ENCODE peak calls at places on chromosomes 13 and 19, in four cellular contexts. X is astrocyte, J is ascending aorta, P is adipocyte. Q is an unnamed sample.

GRCh38 chr19:33054623-33055022 is 10.1 kb downstream of the RHPN2 start:
- DNase-seq in P (no peak), X (no peak), J (no peak), Q (no peak)

GRCh38 chr13:99975626-99976025 is 4.1 kb upstream of the ZIC5 start:
- DNase-seq in J (no peak), X (no peak), P (no peak), Q (no peak)

GRCh38 chr19:55552620-55553019 is 7.3 kb upstream of the SBK3 start:
- DNase-seq in P (peak), J (no peak), X (peak), Q (no peak)

GRCh38 chr13:40371531-40372125 is 294.8 kb downstream of the FOXO1 start:
- DNase-seq in X (no peak), P (no peak), J (no peak), Q (no peak)

GRCh38 chr13:22063416-22064124 is 392.7 kb downstream of the FGF9 start:
- DNase-seq in X (no peak), P (no peak), J (no peak), Q (no peak)

GRCh38 chr13:113157206-113157928 is 1.1 kb upstream of the PROZ start:
- DNase-seq in P (no peak), X (no peak), J (peak), Q (no peak)

GRCh38 chr19:12995596-12996541 is 594 bp downstream of the NFIX start:
- DNase-seq in P (peak), J (peak), X (no peak), Q (peak)

GRCh38 chr19:34253711-34254551 is 423 bp upstream of the GARRE1 start:
- DNase-seq in J (peak), X (no peak), P (no peak), Q (peak)

GRCh38 chr13:27853871-27854270 is 61.6 kb downstream of the GSX1 start:
- DNase-seq in P (no peak), X (no peak), J (no peak), Q (no peak)

GRCh38 chr19:2812414-2813234 is 7.0 kb upstream of the ZNF554 start:
- DNase-seq in P (no peak), J (no peak), X (no peak), Q (no peak)

GRCh38 chr19:771332-771785 is 20.4 kb downstream of the MISP start:
- DNase-seq in P (peak), J (no peak), X (peak), Q (peak)

GRCh38 chr19:3121396-3121795 is 14.4 kb upstream of the GNA15 start:
- DNase-seq in J (no peak), P (no peak), X (no peak), Q (no peak)

GRCh38 chr13:20565120-20565736 is 1.7 kb upstream of the IFT88 start:
- DNase-seq in P (no peak), X (no peak), J (no peak), Q (no peak)

GRCh38 chr19:5036733-5037681 is 68.1 kb downstream of the KDM4B start:
- DNase-seq in P (peak), X (peak), J (no peak), Q (no peak)

GRCh38 chr13:94660695-94661324 is 51.5 kb downstream of the SOX21 start:
- DNase-seq in J (no peak), X (peak), P (peak), Q (peak)

GRCh38 chr19:50796128-50796633 is 6.0 kb downstream of the ACP4 start:
- DNase-seq in J (no peak), X (no peak), P (no peak), Q (peak)

GRCh38 chr13:114146629-114147028 is 14.2 kb upstream of the RASA3 start:
- DNase-seq in P (no peak), X (no peak), J (no peak), Q (no peak)

GRCh38 chr13:36965767-36966166 is 33.4 kb downstream of the ALG5 start:
- DNase-seq in P (peak), J (no peak), X (peak), Q (peak)

GRCh38 chr19:38698225-38699026 is 45.8 kb downstream of the CAPN12 start:
- DNase-seq in X (no peak), P (no peak), J (no peak), Q (no peak)

GRCh38 chr19:6739884-6740588 is 556 bp downstream of the TRIP10 start:
- DNase-seq in X (no peak), J (no peak), P (peak), Q (peak)

GRCh38 chr19:14059093-14059480 is 2.8 kb downstream of the PALM3 start:
- DNase-seq in J (no peak), P (peak), X (no peak), Q (no peak)

GRCh38 chr13:93786846-93787245 is 560.2 kb downstream of the GPC6 start:
- DNase-seq in P (peak), X (no peak), J (no peak), Q (no peak)

GRCh38 chr13:113548171-113548641 is 36.3 kb upstream of the TFDP1 start:
- DNase-seq in X (peak), J (peak), P (no peak), Q (no peak)

GRCh38 chr13:21039097-21039800 is 22.1 kb downstream of the LATS2 start:
- DNase-seq in J (no peak), P (no peak), X (no peak), Q (peak)

GRCh38 chr19:10292789-10293636 is 3.3 kb downstream of the ICAM5 start:
- DNase-seq in P (no peak), X (no peak), J (no peak), Q (no peak)

GRCh38 chr19:46728208-46728607 is 11.3 kb upstream of the PRKD2 start:
- DNase-seq in X (no peak), P (no peak), J (no peak), Q (no peak)

GRCh38 chr13:104984296-104984818 is 1551.1 kb downstream of the EFNB2 start:
- DNase-seq in X (peak), J (no peak), P (peak), Q (peak)

GRCh38 chr13:33256148-33256547 is 29.4 kb downstream of the STARD13 start:
- DNase-seq in P (no peak), X (no peak), J (no peak), Q (no peak)

GRCh38 chr19:47112166-47112663 is 1.4 kb downstream of the ZC3H4 start:
- DNase-seq in X (peak), J (peak), P (peak), Q (peak)

GRCh38 chr13:20945952-20946383 is 43.4 kb upstream of the XPO4 start:
- DNase-seq in P (no peak), J (peak), X (no peak), Q (peak)

GRCh38 chr13:95948646-95949045 is 104.6 kb downstream of the UGGT2 start:
- DNase-seq in X (peak), J (no peak), P (no peak), Q (peak)

GRCh38 chr13:28754698-28755545 is 36.2 kb upstream of the SLC46A3 start:
- DNase-seq in X (no peak), J (no peak), P (no peak), Q (peak)

GRCh38 chr19:10019246-10019645 is 6.0 kb downstream of the RDH8 start:
- DNase-seq in X (no peak), J (no peak), P (no peak), Q (no peak)

GRCh38 chr13:90447735-90448103 is 899.8 kb upstream of the MIR17HG start:
- DNase-seq in P (peak), J (no peak), X (peak), Q (no peak)

GRCh38 chr13:79481685-79482052 is 714 bp downstream of the NDFIP2 start:
- DNase-seq in P (peak), J (no peak), X (no peak), Q (peak)

GRCh38 chr19:11578342-11579142 is 1.1 kb upstream of the ACP5 start:
- DNase-seq in P (no peak), X (no peak), J (no peak), Q (peak)

GRCh38 chr19:11252665-11253355 is 9.5 kb downstream of the DOCK6 start:
- DNase-seq in P (no peak), X (no peak), J (no peak), Q (no peak)

GRCh38 chr19:7978196-7978825 is 27.1 kb downstream of the ELAVL1 start:
- DNase-seq in J (no peak), P (no peak), X (no peak), Q (no peak)

GRCh38 chr19:17376935-17377600 is at the start of gene PLVAP:
- DNase-seq in J (peak), P (no peak), X (no peak), Q (peak)
- H3K4me3 ChIP-seq in J (no peak), P (no peak), X (no peak), Q (no peak)

DNA sequence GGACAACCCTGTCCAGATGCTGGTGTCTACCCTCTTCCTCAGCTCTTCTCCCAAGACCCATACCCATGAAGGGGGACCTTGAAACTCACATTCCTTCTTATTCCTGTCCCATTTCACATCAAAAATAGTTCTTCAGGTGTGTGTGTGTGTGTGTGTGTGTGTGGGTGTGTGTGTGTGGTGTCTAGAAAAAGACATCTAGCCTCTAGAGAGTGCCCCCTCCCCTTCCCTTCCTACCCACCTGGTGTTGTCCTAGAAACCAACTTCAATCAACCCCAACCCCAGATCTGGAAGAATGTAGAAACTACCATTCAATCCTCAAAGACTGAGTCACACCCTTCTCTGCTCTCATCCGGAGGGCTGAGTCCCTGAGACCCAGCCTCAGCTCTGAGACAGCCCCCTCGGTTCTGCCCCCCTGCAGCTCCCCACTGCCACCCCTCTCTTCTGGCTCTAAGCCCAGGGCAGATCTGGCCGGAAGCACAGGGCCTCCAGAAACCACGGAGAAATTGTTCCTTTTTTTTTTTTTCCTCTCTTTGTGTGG is 3.5 kb downstream of the KCNN4 start:
- DNase-seq in J (no peak), X (peak), P (peak), Q (peak)
- H3K4me3 ChIP-seq in J (no peak), X (no peak), P (no peak), Q (peak)

GRCh38 chr19:35994868-35995654 is at the start of gene SDHAF1:
- DNase-seq in J (peak), P (peak), X (peak), Q (peak)

GRCh38 chr19:35992902-35993765 is 1.9 kb upstream of the SDHAF1 start:
- DNase-seq in X (no peak), J (no peak), P (no peak), Q (no peak)

GRCh38 chr19:36001605-36002004 is 6.6 kb downstream of the SDHAF1 start:
- DNase-seq in J (no peak), X (no peak), P (no peak), Q (no peak)

GRCh38 chr19:35995655-35995993 is 636 bp downstream of the SDHAF1 start:
- DNase-seq in X (no peak), P (peak), J (no peak), Q (peak)

GRCh38 chr19:35996777-35997176 is 1.8 kb downstream of the SDHAF1 start:
- DNase-seq in P (no peak), X (no peak), J (no peak), Q (no peak)
- H3K4me3 ChIP-seq in P (peak), X (no peak), J (no peak), Q (no peak)

GRCh38 chr19:44643605-44644390 is at the start of gene PVR:
- DNase-seq in J (peak), P (peak), X (peak), Q (peak)
- H3K4me3 ChIP-seq in J (peak), P (peak), X (peak), Q (peak)

GRCh38 chr13:46896346-46897138 is at the start of gene HTR2A:
- DNase-seq in J (no peak), P (peak), X (no peak), Q (peak)
- H3K4me3 ChIP-seq in J (peak), P (peak), X (peak), Q (peak)

GRCh38 chr13:65926750-65927171 is 1303.4 kb downstream of the PCDH9 start:
- DNase-seq in P (no peak), J (peak), X (no peak), Q (peak)
- H3K4me3 ChIP-seq in P (no peak), J (no peak), X (no peak), Q (no peak)

Q was measured in NB4.